ENCODE peak calls at places on chromosomes 2 and 18, in seven cellular contexts. B is activated CD4-positive, alpha-beta T cell treated with anti-CD3 and anti-CD28 coated beads, Interleukin-2, amount 50 U/mL, for 24 hours; L is NCI-H1930; T is left lung; V is activated T-cell treated with anti-CD3 and anti-CD28 coated beads for 24 hours; S is Ammon's horn; M is stimulated activated CD8-positive, alpha-beta memory T cell treated with anti-CD3 and anti-CD28 coated beads, Interleukin-12 subunit alpha, Interleukin-12 subunit beta, amount 100 ng/mL, for 1 hour. C is an unnamed sample.

GRCh38 chr18:9918016-9918680 is 4.3 kb downstream of the VAPA start:
- DNase-seq in B (no peak), L (no peak), T (no peak), V (no peak), S (no peak), M (no peak), C (no peak)

GRCh38 chr18:53457068-53457467 is 767.4 kb downstream of the MBD2 start:
- DNase-seq in B (no peak), L (no peak), T (no peak), V (no peak), S (peak; percentile 49), M (no peak), C (no peak)

GRCh38 chr2:241965931-241966412 is 96.4 kb downstream of the RTP5 start:
- DNase-seq in B (peak; percentile 49), L (no peak), T (peak; percentile 67), V (peak; percentile 74), S (peak; percentile 80), M (peak; percentile 57), C (peak; percentile 79)

GRCh38 chr2:86249843-86250402 is 50.7 kb downstream of the MRPL35 start:
- DNase-seq in B (no peak), L (no peak), T (no peak), V (no peak), S (no peak), M (no peak), C (no peak)

GRCh38 chr2:26982102-26982742 is 11.8 kb downstream of the MAPRE3 start:
- DNase-seq in B (no peak), L (peak; percentile 18), T (peak; percentile 63), V (no peak), S (peak; percentile 83), M (no peak), C (no peak)

GRCh38 chr2:126899786-126900185 is 1.1 kb downstream of the TEX51 start:
- DNase-seq in B (no peak), L (no peak), T (no peak), V (no peak), S (no peak), M (no peak), C (no peak)

GRCh38 chr2:134269986-134270735 is 16.3 kb downstream of the MGAT5 start:
- DNase-seq in B (no peak), L (no peak), T (no peak), V (no peak), S (no peak), M (no peak), C (no peak)

GRCh38 chr2:43399515-43400245 is 173.3 kb upstream of the ZFP36L2 start:
- DNase-seq in B (no peak), L (no peak), T (no peak), V (no peak), S (no peak), M (no peak), C (no peak)

GRCh38 chr2:212998629-212999359 is 152.6 kb downstream of the IKZF2 start:
- DNase-seq in B (no peak), L (no peak), T (no peak), V (no peak), S (no peak), M (no peak), C (no peak)

GRCh38 chr2:211055438-211055837 is 499.0 kb downstream of the CPS1 start:
- DNase-seq in B (no peak), L (no peak), T (no peak), V (no peak), S (no peak), M (no peak), C (no peak)

GRCh38 chr18:64799378-64799777 is 650.5 kb upstream of the LINC00305 start:
- DNase-seq in B (no peak), L (no peak), T (no peak), V (no peak), S (no peak), M (no peak), C (no peak)

GRCh38 chr18:50231621-50232020 is 34.7 kb downstream of the CFAP53 start:
- DNase-seq in B (no peak), L (no peak), T (no peak), V (no peak), S (no peak), M (no peak), C (no peak)